ENCODE peak calls at places on chromosomes 7 and 10, in seven cellular contexts. E is neuronal stem cell, P is astrocyte, Y is GM23338, R is MM.1S, M is PC-9, B is neural progenitor cell. X is an unnamed sample.

GRCh38 chr7:27248911-27249723 is 6.5 kb downstream of the EVX1 start:
- DNase-seq in M (no peak), Y (peak), R (no peak), P (peak), E (no peak), B (peak), X (no peak)

GRCh38 chr7:74452748-74453320 is 872 bp upstream of the GTF2IRD1 start:
- DNase-seq in Y (no peak), M (no peak), R (no peak), B (no peak), P (peak), E (no peak), X (no peak)

GRCh38 chr7:151518105-151518780 is 1.5 kb downstream of the RHEB start:
- DNase-seq in M (peak), B (peak), P (peak), Y (peak), E (no peak), R (peak), X (peak)

GRCh38 chr7:10802526-10802925 is 171.1 kb upstream of the PHF14 start:
- DNase-seq in P (peak), Y (no peak), M (no peak), R (no peak), E (no peak), B (no peak), X (no peak)

GRCh38 chr7:151672706-151673105 is 153.0 kb upstream of the RHEB start:
- DNase-seq in B (no peak), R (no peak), Y (no peak), M (no peak), P (no peak), E (no peak), X (no peak)

GRCh38 chr10:66678521-66678920 is 247.3 kb upstream of the LRRTM3 start:
- DNase-seq in B (no peak), M (no peak), P (no peak), R (no peak), Y (no peak), E (no peak), X (no peak)

GRCh38 chr7:71982847-71983246 is 429.3 kb downstream of the CALN1 start:
- DNase-seq in E (no peak), R (peak), B (no peak), Y (no peak), M (no peak), P (no peak), X (no peak)

GRCh38 chr7:143245123-143245522 is 18.1 kb upstream of the GSTK1 start:
- DNase-seq in B (no peak), M (peak), E (no peak), R (no peak), P (no peak), Y (no peak), X (no peak)

GRCh38 chr10:131829156-131829930 is 71.5 kb upstream of the PPP2R2D start:
- DNase-seq in B (no peak), E (no peak), Y (no peak), M (no peak), R (no peak), P (no peak), X (no peak)

GRCh38 chr10:35210961-35211360 is 84.3 kb downstream of the CREM start:
- DNase-seq in P (no peak), M (no peak), R (no peak), Y (no peak), E (no peak), B (no peak), X (no peak)
- H3K4me2 ChIP-seq in P (no peak), M (no peak), R (no peak), Y (peak), E (no peak), B (peak), X (no peak)

GRCh38 chr7:12436896-12437535 is 33.4 kb upstream of the VWDE start:
- DNase-seq in B (peak), E (peak), P (peak), R (peak), M (no peak), Y (peak), X (no peak)
- H3K4me2 ChIP-seq in B (no peak), E (no peak), P (peak), R (no peak), M (no peak), Y (no peak), X (no peak)

DNA sequence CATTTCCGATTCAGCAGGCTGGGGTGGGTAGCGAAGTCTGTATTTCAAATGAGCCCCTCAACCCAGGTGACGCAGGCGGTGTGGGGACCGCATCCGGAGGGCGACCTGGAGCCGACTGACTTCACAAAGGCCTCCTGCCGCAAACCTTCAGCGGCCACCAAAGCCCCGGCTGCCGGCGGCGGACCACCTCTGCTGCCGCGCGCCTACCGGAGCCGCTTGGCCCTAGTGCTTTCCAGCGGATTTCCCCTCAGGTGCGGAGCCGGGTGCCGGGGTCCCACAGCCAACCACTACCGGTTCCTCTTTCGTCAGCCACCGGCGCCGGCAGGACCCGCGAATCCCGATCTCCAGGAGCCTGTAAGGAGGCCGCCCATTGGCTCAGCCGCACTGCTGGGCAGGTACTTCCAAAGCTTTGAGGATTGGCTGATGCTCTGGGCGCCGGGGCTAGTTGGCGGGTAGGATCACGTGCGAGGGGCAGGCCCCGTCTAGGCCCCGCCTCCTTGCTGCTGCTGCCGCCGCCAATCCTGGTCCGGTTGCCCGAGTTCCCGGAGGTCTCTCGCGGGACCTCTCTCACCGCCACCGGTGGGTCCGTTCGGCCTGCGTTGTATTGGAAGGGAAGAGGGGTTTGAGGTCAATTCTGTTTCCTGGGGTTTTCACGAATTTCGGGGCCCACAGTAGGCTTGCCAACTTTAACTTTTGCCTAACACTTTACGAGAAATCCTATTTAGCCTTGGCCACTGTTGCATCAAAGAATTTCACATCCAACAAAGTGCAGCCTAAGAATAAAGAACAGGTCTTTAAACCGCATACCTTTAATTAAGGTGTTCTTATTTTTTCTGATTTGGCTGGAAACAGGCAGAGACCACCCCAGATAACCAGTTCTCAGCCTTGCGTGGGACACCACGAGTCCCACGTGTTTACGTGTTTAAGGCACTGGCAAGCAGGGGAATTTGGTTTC is at the start of gene GSTO2:
- DNase-seq in P (peak), M (peak), Y (peak), E (peak), B (peak), R (peak), X (peak)
- H3K4me2 ChIP-seq in P (peak), M (peak), Y (peak), E (peak), B (peak), R (peak), X (peak)

DNA sequence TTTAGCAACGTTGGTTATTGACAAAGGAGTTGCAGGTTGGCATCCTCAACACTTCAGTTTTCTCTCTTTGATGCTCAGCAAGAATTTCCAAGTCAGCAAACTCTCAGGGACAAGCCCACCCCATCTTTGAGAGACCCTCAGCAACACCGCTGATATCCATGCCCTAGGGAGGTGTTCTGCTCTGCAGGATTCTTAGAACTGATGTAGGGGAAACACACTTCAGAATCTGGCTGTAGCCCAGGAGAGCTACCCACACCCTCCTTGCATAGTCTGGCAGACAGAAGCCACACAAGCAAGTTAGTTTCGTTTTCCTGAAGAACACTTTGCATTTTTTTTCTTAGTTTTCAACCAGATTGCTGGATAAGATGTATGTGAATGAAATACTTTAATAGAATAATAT is 827 bp downstream of the SAMD9L start:
- DNase-seq in Y (no peak), R (peak), E (no peak), B (no peak), P (peak), M (peak), X (peak)
- H3K4me2 ChIP-seq in Y (no peak), R (peak), E (no peak), B (peak), P (peak), M (peak), X (peak)

GRCh38 chr7:102455596-102455995 is 9.1 kb downstream of the ALKBH4 start:
- DNase-seq in E (no peak), Y (no peak), B (no peak), M (no peak), R (peak), P (no peak), X (no peak)

GRCh38 chr7:102454423-102454822 is 10.2 kb downstream of the ALKBH4 start:
- DNase-seq in B (no peak), P (no peak), R (peak), Y (peak), E (no peak), M (no peak), X (no peak)

GRCh38 chr7:102451371-102452054 is 13.2 kb downstream of the ALKBH4 start:
- DNase-seq in B (peak), P (no peak), R (peak), M (no peak), E (no peak), Y (peak), X (no peak)

GRCh38 chr7:102452451-102452850 is 12.2 kb downstream of the ALKBH4 start:
- DNase-seq in P (no peak), M (no peak), R (no peak), B (no peak), Y (no peak), E (no peak), X (no peak)

DNA sequence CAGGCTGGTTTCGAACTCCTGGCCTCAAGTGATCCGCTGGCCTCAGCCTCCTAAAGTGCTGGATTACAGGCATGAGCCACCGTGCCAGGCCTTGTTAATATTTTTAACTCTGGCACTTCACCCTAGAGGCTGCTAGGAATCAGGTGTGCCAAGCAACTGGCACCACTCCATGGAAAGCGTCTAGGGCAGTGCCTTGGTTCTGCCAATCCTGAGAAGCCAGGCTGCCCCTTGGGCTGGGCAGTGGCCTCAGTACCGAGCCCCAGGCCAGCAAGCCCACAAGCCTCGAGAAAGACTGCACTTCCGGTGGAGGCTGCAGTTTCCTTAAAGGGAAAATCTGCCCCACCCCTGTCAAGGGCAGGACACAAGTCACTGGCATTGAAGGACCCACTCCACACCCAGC is 11.3 kb downstream of the ALKBH4 start:
- DNase-seq in R (peak), E (no peak), B (no peak), Y (no peak), P (no peak), M (no peak), X (no peak)
- H3K4me2 ChIP-seq in R (no peak), E (no peak), B (no peak), Y (no peak), P (no peak), M (no peak), X (no peak)

X was measured in DND-41.